ENCODE peak calls at places on chromosomes 4 and X, in seven cellular contexts. One of them, this sample, is unnamed.

GRCh38 chr4:159444668-159445067 is 341.8 kb downstream of the RAPGEF2 start:
- DNase-seq in stomach: no peak
- DNase-seq in suprapubic skin: no peak
- DNase-seq in endothelial cell of umbilical vein: peak
- DNase-seq in uterus: no peak
- DNase-seq in spleen: no peak
- DNase-seq in A549: peak
- DNase-seq in this sample: no peak

GRCh38 chrX:13569479-13570244 is at the start of gene EGFL6:
- DNase-seq in suprapubic skin: no peak
- DNase-seq in endothelial cell of umbilical vein: no peak
- DNase-seq in stomach: no peak
- DNase-seq in A549: no peak
- DNase-seq in spleen: peak
- DNase-seq in uterus: no peak
- DNase-seq in this sample: no peak

GRCh38 chr4:121380448-121381147 is at the start of gene QRFPR:
- DNase-seq in A549: peak
- DNase-seq in suprapubic skin: no peak
- DNase-seq in uterus: no peak
- DNase-seq in endothelial cell of umbilical vein: no peak
- DNase-seq in spleen: peak
- DNase-seq in stomach: no peak
- DNase-seq in this sample: peak

GRCh38 chr4:2059034-2059725 is at the start of gene NAT8L:
- DNase-seq in endothelial cell of umbilical vein: no peak
- DNase-seq in suprapubic skin: no peak
- DNase-seq in A549: peak
- DNase-seq in stomach: no peak
- DNase-seq in spleen: no peak
- DNase-seq in uterus: no peak
- DNase-seq in this sample: peak

GRCh38 chr4:26140150-26140898 is 180.5 kb upstream of the RBPJ start:
- DNase-seq in stomach: no peak
- DNase-seq in suprapubic skin: no peak
- DNase-seq in spleen: no peak
- DNase-seq in A549: no peak
- DNase-seq in endothelial cell of umbilical vein: no peak
- DNase-seq in uterus: peak
- DNase-seq in this sample: peak

GRCh38 chr4:159027535-159027934 is 75.3 kb upstream of the RAPGEF2 start:
- DNase-seq in uterus: no peak
- DNase-seq in spleen: no peak
- DNase-seq in stomach: no peak
- DNase-seq in endothelial cell of umbilical vein: peak
- DNase-seq in A549: no peak
- DNase-seq in suprapubic skin: no peak
- DNase-seq in this sample: no peak

GRCh38 chrX:45351478-45351877 is 150.8 kb upstream of the DIPK2B start:
- DNase-seq in spleen: no peak
- DNase-seq in stomach: no peak
- DNase-seq in uterus: no peak
- DNase-seq in suprapubic skin: no peak
- DNase-seq in endothelial cell of umbilical vein: no peak
- DNase-seq in A549: no peak
- DNase-seq in this sample: no peak

GRCh38 chr4:111836601-111837000 is 308.7 kb upstream of the FAM241A start:
- DNase-seq in A549: no peak
- DNase-seq in endothelial cell of umbilical vein: no peak
- DNase-seq in uterus: no peak
- DNase-seq in spleen: no peak
- DNase-seq in stomach: no peak
- DNase-seq in suprapubic skin: no peak
- DNase-seq in this sample: no peak

GRCh38 chrX:106415276-106415895 is 196.4 kb upstream of the RADX start:
- DNase-seq in stomach: no peak
- DNase-seq in endothelial cell of umbilical vein: peak
- DNase-seq in suprapubic skin: no peak
- DNase-seq in A549: peak
- DNase-seq in uterus: no peak
- DNase-seq in spleen: no peak
- DNase-seq in this sample: peak

GRCh38 chrX:15653961-15654360 is 10.6 kb downstream of the CLTRN start:
- DNase-seq in spleen: no peak
- DNase-seq in suprapubic skin: no peak
- DNase-seq in stomach: no peak
- DNase-seq in endothelial cell of umbilical vein: no peak
- DNase-seq in uterus: no peak
- DNase-seq in A549: no peak
- DNase-seq in this sample: no peak

GRCh38 chr4:53205970-53206369 is 159.9 kb downstream of the SCFD2 start:
- DNase-seq in A549: no peak
- DNase-seq in uterus: no peak
- DNase-seq in spleen: no peak
- DNase-seq in stomach: no peak
- DNase-seq in suprapubic skin: no peak
- DNase-seq in endothelial cell of umbilical vein: no peak
- DNase-seq in this sample: no peak

GRCh38 chr4:33715996-33716395 is 2528.3 kb downstream of the ARAP2 start:
- DNase-seq in A549: no peak
- DNase-seq in endothelial cell of umbilical vein: no peak
- DNase-seq in stomach: no peak
- DNase-seq in suprapubic skin: no peak
- DNase-seq in spleen: no peak
- DNase-seq in uterus: no peak
- DNase-seq in this sample: no peak

GRCh38 chr4:22573198-22573597 is 57.3 kb upstream of the ADGRA3 start:
- DNase-seq in suprapubic skin: no peak
- DNase-seq in spleen: no peak
- DNase-seq in A549: no peak
- DNase-seq in uterus: peak
- DNase-seq in stomach: peak
- DNase-seq in endothelial cell of umbilical vein: no peak
- DNase-seq in this sample: peak

GRCh38 chr4:159069922-159070321 is 33.0 kb upstream of the RAPGEF2 start:
- DNase-seq in stomach: no peak
- DNase-seq in spleen: no peak
- DNase-seq in A549: no peak
- DNase-seq in endothelial cell of umbilical vein: no peak
- DNase-seq in uterus: no peak
- DNase-seq in suprapubic skin: no peak
- DNase-seq in this sample: no peak

GRCh38 chr4:113758361-113758760 is 3.2 kb downstream of the CAMK2D start:
- DNase-seq in endothelial cell of umbilical vein: peak
- DNase-seq in suprapubic skin: no peak
- DNase-seq in stomach: no peak
- DNase-seq in uterus: no peak
- DNase-seq in spleen: no peak
- DNase-seq in A549: no peak
- DNase-seq in this sample: no peak

GRCh38 chrX:47577424-47577823 is 4.8 kb upstream of the TIMP1 start:
- DNase-seq in uterus: no peak
- DNase-seq in suprapubic skin: no peak
- DNase-seq in spleen: no peak
- DNase-seq in A549: no peak
- DNase-seq in endothelial cell of umbilical vein: no peak
- DNase-seq in stomach: no peak
- DNase-seq in this sample: no peak

GRCh38 chr4:139556735-139557505 is 901 bp upstream of the SETD7 start:
- DNase-seq in uterus: peak
- DNase-seq in spleen: peak
- DNase-seq in stomach: peak
- DNase-seq in suprapubic skin: peak
- DNase-seq in endothelial cell of umbilical vein: peak
- DNase-seq in A549: peak
- DNase-seq in this sample: peak

GRCh38 chr4:169115897-169116254 is 105.8 kb upstream of the CBR4 start:
- DNase-seq in uterus: no peak
- DNase-seq in suprapubic skin: no peak
- DNase-seq in stomach: peak
- DNase-seq in A549: peak
- DNase-seq in spleen: no peak
- DNase-seq in endothelial cell of umbilical vein: peak
- DNase-seq in this sample: no peak

GRCh38 chr4:91170756-91171155 is 1043.6 kb downstream of the CCSER1 start:
- DNase-seq in suprapubic skin: no peak
- DNase-seq in uterus: no peak
- DNase-seq in spleen: no peak
- DNase-seq in A549: no peak
- DNase-seq in stomach: no peak
- DNase-seq in endothelial cell of umbilical vein: no peak
- DNase-seq in this sample: no peak

GRCh38 chr4:98890698-98891097 is 38.2 kb downstream of the EIF4E start:
- DNase-seq in stomach: no peak
- DNase-seq in suprapubic skin: no peak
- DNase-seq in endothelial cell of umbilical vein: peak
- DNase-seq in spleen: no peak
- DNase-seq in uterus: no peak
- DNase-seq in A549: no peak
- DNase-seq in this sample: no peak

GRCh38 chrX:139881572-139881971 is 51.3 kb downstream of the ATP11C start:
- DNase-seq in stomach: no peak
- DNase-seq in uterus: no peak
- DNase-seq in suprapubic skin: no peak
- DNase-seq in endothelial cell of umbilical vein: peak
- DNase-seq in A549: no peak
- DNase-seq in spleen: no peak
- DNase-seq in this sample: no peak

GRCh38 chr4:98260047-98260578 is 1.1 kb upstream of the RAP1GDS1 start:
- DNase-seq in suprapubic skin: peak
- DNase-seq in stomach: peak
- DNase-seq in endothelial cell of umbilical vein: peak
- DNase-seq in A549: no peak
- DNase-seq in uterus: peak
- DNase-seq in spleen: no peak
- DNase-seq in this sample: peak

GRCh38 chrX:55451990-55452824 is at the start of gene MAGEH1:
- DNase-seq in stomach: peak
- DNase-seq in spleen: peak
- DNase-seq in suprapubic skin: peak
- DNase-seq in endothelial cell of umbilical vein: peak
- DNase-seq in uterus: peak
- DNase-seq in A549: peak
- DNase-seq in this sample: peak

GRCh38 chrX:142688256-142688655 is 337.5 kb upstream of the SPANXN4 start:
- DNase-seq in endothelial cell of umbilical vein: no peak
- DNase-seq in spleen: no peak
- DNase-seq in A549: no peak
- DNase-seq in uterus: no peak
- DNase-seq in stomach: no peak
- DNase-seq in suprapubic skin: no peak
- DNase-seq in this sample: no peak

GRCh38 chrX:142686653-142687283 is 339.0 kb upstream of the SPANXN4 start:
- DNase-seq in endothelial cell of umbilical vein: no peak
- DNase-seq in spleen: no peak
- DNase-seq in A549: no peak
- DNase-seq in stomach: no peak
- DNase-seq in suprapubic skin: no peak
- DNase-seq in uterus: no peak
- DNase-seq in this sample: no peak

GRCh38 chrX:142686206-142686605 is 339.5 kb upstream of the SPANXN4 start:
- DNase-seq in uterus: no peak
- DNase-seq in endothelial cell of umbilical vein: no peak
- DNase-seq in stomach: no peak
- DNase-seq in suprapubic skin: no peak
- DNase-seq in spleen: no peak
- DNase-seq in A549: no peak
- DNase-seq in this sample: no peak
- TF ChIP-seq POLR2A in uterus: no peak
- TF ChIP-seq POLR2A in endothelial cell of umbilical vein: no peak
- TF ChIP-seq POLR2A in stomach: no peak
- TF ChIP-seq POLR2A in suprapubic skin: no peak
- TF ChIP-seq POLR2A in spleen: no peak
- TF ChIP-seq POLR2A in A549: no peak
- TF ChIP-seq POLR2A in this sample: no peak

GRCh38 chr4:82491251-82491960 is 61.0 kb downstream of the ENOPH1 start:
- DNase-seq in endothelial cell of umbilical vein: no peak
- DNase-seq in suprapubic skin: no peak
- DNase-seq in uterus: no peak
- DNase-seq in A549: no peak
- DNase-seq in stomach: peak
- DNase-seq in spleen: no peak
- DNase-seq in this sample: no peak
- TF ChIP-seq POLR2A in endothelial cell of umbilical vein: no peak
- TF ChIP-seq POLR2A in suprapubic skin: no peak
- TF ChIP-seq POLR2A in uterus: no peak
- TF ChIP-seq POLR2A in A549: no peak
- TF ChIP-seq POLR2A in stomach: no peak
- TF ChIP-seq POLR2A in spleen: no peak
- TF ChIP-seq POLR2A in this sample: no peak

DNA sequence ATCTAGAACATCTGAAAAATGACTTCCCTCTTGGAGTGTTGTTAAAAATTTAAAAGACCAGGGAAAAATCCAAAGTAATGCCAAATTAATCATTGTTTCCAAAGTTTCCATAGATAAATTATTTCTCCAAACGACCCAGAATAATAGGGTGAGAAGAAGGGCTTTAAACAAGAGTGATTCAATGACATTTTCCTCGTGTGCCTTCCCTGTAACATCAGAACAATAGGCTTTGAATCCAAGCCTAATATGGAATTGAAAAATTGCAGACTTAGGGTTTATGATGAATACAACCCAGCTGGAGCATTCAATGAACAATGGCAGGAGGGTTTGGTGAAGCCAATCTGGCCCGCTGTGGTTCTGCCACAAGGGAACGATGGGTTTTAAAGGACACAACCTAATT is 94.2 kb downstream of the CBLL2 start:
- DNase-seq in stomach: no peak
- DNase-seq in endothelial cell of umbilical vein: no peak
- DNase-seq in suprapubic skin: no peak
- DNase-seq in uterus: no peak
- DNase-seq in A549: no peak
- DNase-seq in spleen: no peak
- DNase-seq in this sample: no peak
- TF ChIP-seq POLR2A in stomach: no peak
- TF ChIP-seq POLR2A in endothelial cell of umbilical vein: no peak
- TF ChIP-seq POLR2A in suprapubic skin: no peak
- TF ChIP-seq POLR2A in uterus: no peak
- TF ChIP-seq POLR2A in A549: no peak
- TF ChIP-seq POLR2A in spleen: no peak
- TF ChIP-seq POLR2A in this sample: no peak

DNA sequence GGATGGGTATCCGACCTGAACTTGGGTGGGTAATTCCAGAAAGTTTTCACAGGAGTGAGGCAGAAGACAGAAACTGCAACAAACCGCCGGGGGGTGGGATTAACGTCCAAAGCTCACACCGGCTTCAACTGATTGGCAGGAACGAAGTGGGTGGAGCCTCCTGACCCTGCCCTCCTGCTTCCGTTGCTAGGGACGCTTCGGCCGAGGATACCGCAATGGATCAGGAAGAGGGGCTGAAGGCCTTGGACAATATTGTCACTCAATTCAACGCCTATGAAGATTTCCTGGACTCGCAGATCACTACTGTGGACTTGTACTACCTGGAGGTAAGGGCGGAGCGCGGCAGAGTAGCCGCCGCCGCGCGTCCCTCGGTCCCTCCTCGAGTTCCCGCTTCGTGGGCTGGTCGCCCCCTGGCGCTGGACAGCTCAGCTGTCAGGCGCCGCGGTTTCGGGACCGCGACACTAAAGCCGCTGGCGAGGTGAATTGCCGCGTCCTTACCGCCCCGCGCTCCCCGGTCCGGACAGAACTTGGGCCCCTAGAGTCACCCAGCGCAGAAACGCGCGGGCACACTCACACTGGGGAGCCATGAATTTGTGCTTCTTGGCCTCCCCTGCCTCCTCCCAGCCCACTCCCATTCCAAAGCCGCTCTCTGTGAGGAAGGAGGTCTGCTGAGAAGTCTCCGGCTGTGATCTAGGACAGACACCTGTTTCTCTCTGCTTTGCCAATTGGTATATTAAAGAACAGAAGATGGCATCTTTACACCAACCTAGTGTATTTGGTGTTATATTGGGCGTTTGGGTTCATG is at the start of gene CFAP299:
- DNase-seq in stomach: peak
- DNase-seq in uterus: peak
- DNase-seq in suprapubic skin: peak
- DNase-seq in A549: peak
- DNase-seq in spleen: peak
- DNase-seq in endothelial cell of umbilical vein: peak
- DNase-seq in this sample: peak
- TF ChIP-seq POLR2A in stomach: no peak
- TF ChIP-seq POLR2A in uterus: no peak
- TF ChIP-seq POLR2A in suprapubic skin: no peak
- TF ChIP-seq POLR2A in A549: no peak
- TF ChIP-seq POLR2A in spleen: no peak
- TF ChIP-seq POLR2A in endothelial cell of umbilical vein: no peak
- TF ChIP-seq POLR2A in this sample: no peak